ENCODE peak calls at places on chromosomes 11 and 22, in six cellular contexts. H is spleen, F is aorta, C is dorsolateral prefrontal cortex, D is neural progenitor cell, I is BE2C. S is an unnamed sample.

GRCh38 chr11:7904910-7905309 is 26.2 kb downstream of the OR10A6 start:
- DNase-seq in F (no peak), D (peak), I (no peak), H (no peak), C (no peak), S (peak)

GRCh38 chr22:48923909-48924475 is 903.7 kb downstream of the BRD1 start:
- DNase-seq in I (no peak), D (no peak), H (no peak), C (no peak), F (no peak), S (no peak)

GRCh38 chr11:106133529-106133928 is 56.1 kb downstream of the AASDHPPT start:
- DNase-seq in H (no peak), I (no peak), F (no peak), D (no peak), C (no peak), S (peak)

GRCh38 chr11:61133956-61134662 is 27.1 kb downstream of the VPS37C start:
- DNase-seq in D (no peak), H (peak), F (peak), C (no peak), I (no peak), S (no peak)

GRCh38 chr11:1194231-1194976 is 28.5 kb upstream of the MUC5B start:
- DNase-seq in I (no peak), C (peak), H (peak), F (peak), D (no peak), S (no peak)

GRCh38 chr11:26510201-26510600 is 61.9 kb downstream of the MUC15 start:
- DNase-seq in D (no peak), I (no peak), F (no peak), C (no peak), H (no peak), S (no peak)

GRCh38 chr11:11141019-11141418 is 212.0 kb downstream of the CSNK2A3 start:
- DNase-seq in F (no peak), H (no peak), I (no peak), C (no peak), D (no peak), S (no peak)

GRCh38 chr11:2314525-2315394 is 12.9 kb downstream of the TSPAN32 start:
- DNase-seq in H (peak), C (peak), F (peak), D (no peak), I (peak), S (peak)

GRCh38 chr22:38296372-38296771 is 20.9 kb downstream of the CSNK1E start:
- DNase-seq in I (no peak), D (no peak), C (no peak), H (no peak), F (no peak), S (no peak)

GRCh38 chr11:125465254-125465653 is 30.8 kb downstream of the FEZ1 start:
- DNase-seq in I (no peak), H (no peak), D (peak), C (no peak), F (no peak), S (no peak)

GRCh38 chr11:73197348-73197747 is 20.7 kb upstream of the P2RY2 start:
- DNase-seq in I (no peak), C (peak), D (no peak), H (no peak), F (peak), S (no peak)